ENCODE peak calls at places on chromosomes 7 and 10, in seven cellular contexts. E is type B pancreatic cell; X is activated T-cell treated with anti-CD3 and anti-CD28 coated beads for 24 hours; Y is stimulated activated CD4-positive, alpha-beta T cell treated with anti-CD3 and anti-CD28 coated beads, Interleukin-2, amount 100 ng/mL, for 48 hours; L is mesothelial cell of epicardium; C is MM.1S; I is stimulated activated CD8-positive, alpha-beta memory T cell treated with anti-CD3 and anti-CD28 coated beads, Interleukin-4, amount 100 ng/mL, for 48 hours. F is an unnamed sample.

GRCh38 chr7:109864263-109864662 is 1226.7 kb upstream of the LRRN3 start:
- DNase-seq in I (no peak), Y (no peak), E (no peak), X (no peak), L (no peak), C (no peak), F (no peak)

GRCh38 chr7:92421676-92422435 is 25.4 kb upstream of the GATAD1 start:
- DNase-seq in Y (no peak), I (no peak), X (no peak), L (no peak), E (no peak), C (peak; percentile 31), F (no peak)

GRCh38 chr7:92044940-92045339 is 89.3 kb downstream of the CYP51A1 start:
- DNase-seq in X (no peak), C (no peak), I (no peak), E (no peak), Y (no peak), L (no peak), F (no peak)

GRCh38 chr10:68562666-68563522 is 2.8 kb downstream of the TET1 start:
- DNase-seq in I (no peak), X (no peak), E (no peak), L (no peak), Y (no peak), C (peak; percentile 27), F (no peak)

GRCh38 chr10:121288011-121288410 is 310.2 kb downstream of the FGFR2 start:
- DNase-seq in E (no peak), L (no peak), I (no peak), C (no peak), Y (no peak), X (no peak), F (no peak)

GRCh38 chr10:15585303-15585715 is 134.4 kb downstream of the ITGA8 start:
- DNase-seq in Y (peak; percentile 51), L (no peak), C (peak; percentile 81), I (peak; percentile 68), E (no peak), X (peak; percentile 11), F (peak; percentile 45)

GRCh38 chr10:43395571-43396060 is 13.4 kb downstream of the HNRNPF start:
- DNase-seq in L (no peak), C (peak; percentile 60), E (no peak), X (no peak), I (peak; percentile 60), Y (no peak), F (peak; percentile 83)

GRCh38 chr7:34123316-34123715 is 218.0 kb downstream of the BMPER start:
- DNase-seq in E (no peak), L (no peak), C (no peak), Y (no peak), X (no peak), I (no peak), F (no peak)

GRCh38 chr7:30679664-30680063 is 2.6 kb downstream of the CRHR2 start:
- DNase-seq in I (no peak), X (no peak), E (no peak), Y (no peak), L (no peak), C (no peak), F (no peak)

GRCh38 chr7:80463272-80463920 is 48.5 kb downstream of the GNAT3 start:
- DNase-seq in L (no peak), X (no peak), I (no peak), Y (no peak), E (no peak), C (no peak), F (no peak)

GRCh38 chr10:91540714-91541113 is 92.2 kb downstream of the PPP1R3C start:
- DNase-seq in C (no peak), L (no peak), I (no peak), Y (no peak), X (no peak), E (no peak), F (no peak)

GRCh38 chr10:12961416-12961815 is 40.1 kb downstream of the CCDC3 start:
- DNase-seq in X (no peak), L (no peak), Y (no peak), I (no peak), C (no peak), E (no peak), F (no peak)

GRCh38 chr10:119409906-119410305 is 132.6 kb downstream of the RGS10 start:
- DNase-seq in L (no peak), Y (no peak), E (no peak), I (no peak), X (no peak), C (no peak), F (peak; percentile 89)

GRCh38 chr7:155917836-155918385 is 105.6 kb upstream of the SHH start:
- DNase-seq in Y (no peak), C (no peak), X (no peak), L (no peak), I (no peak), E (no peak), F (peak; percentile 15)

GRCh38 chr10:71842856-71843530 is 8.1 kb downstream of the PSAP start:
- DNase-seq in I (no peak), X (no peak), Y (no peak), C (no peak), E (no peak), L (no peak), F (no peak)

GRCh38 chr7:147813316-147813715 is 777.2 kb upstream of the C7orf33 start:
- DNase-seq in C (no peak), L (no peak), I (no peak), X (no peak), E (no peak), Y (no peak), F (no peak)

GRCh38 chr10:79074732-79075131 is 6.0 kb downstream of the ZMIZ1 start:
- DNase-seq in Y (no peak), I (no peak), L (no peak), E (no peak), X (no peak), C (no peak), F (no peak)

GRCh38 chr10:69087600-69088470 is at the start of gene SRGN:
- DNase-seq in C (peak; percentile 97), I (peak; percentile 83), L (no peak), Y (peak; percentile 54), E (no peak), X (peak; percentile 76), F (no peak)

GRCh38 chr10:107971973-107972372 is 807.5 kb upstream of the SORCS1 start:
- DNase-seq in I (no peak), E (no peak), Y (no peak), L (no peak), C (no peak), X (no peak), F (no peak)

GRCh38 chr10:71692598-71693307 is 26.8 kb downstream of the C10orf105 start:
- DNase-seq in C (no peak), E (no peak), Y (no peak), L (no peak), X (no peak), I (no peak), F (no peak)